ENCODE peak calls at places on chromosomes 3 and 15, in five cellular contexts. W is HS-27A, O is iris pigment epithelial cell, C is SK-N-DZ, L is esophagus squamous epithelium. Q is an unnamed sample.

GRCh38 chr15:80072285-80072684 is 12.8 kb downstream of the ZFAND6 start:
- DNase-seq in W (peak; percentile 82), O (peak; percentile 92), C (peak; percentile 90), L (no peak), Q (peak; percentile 95)

GRCh38 chr15:31396881-31397560 is 70.4 kb downstream of the KLF13 start:
- DNase-seq in W (no peak), O (peak; percentile 58), C (peak; percentile 97), L (peak; percentile 49), Q (no peak)

GRCh38 chr3:127706785-127707351 is 34.1 kb downstream of the ABTB1 start:
- DNase-seq in W (no peak), O (no peak), C (no peak), L (no peak), Q (no peak)

GRCh38 chr15:63260786-63261185 is 16.6 kb upstream of the APH1B start:
- DNase-seq in W (no peak), O (peak; percentile 67), C (no peak), L (no peak), Q (no peak)

GRCh38 chr15:57460208-57460816 is 84.0 kb downstream of the CGNL1 start:
- DNase-seq in W (no peak), O (no peak), C (no peak), L (no peak), Q (no peak)

GRCh38 chr15:94596707-94597106 is 365.3 kb downstream of the MCTP2 start:
- DNase-seq in W (no peak), O (no peak), C (no peak), L (no peak), Q (no peak)

GRCh38 chr15:75089781-75090734 is 66.7 kb downstream of the PPCDC start:
- DNase-seq in W (no peak), O (peak; percentile 55), C (no peak), L (no peak), Q (peak; percentile 41)

GRCh38 chr3:194447657-194448056 is 39.1 kb downstream of the ATP13A3 start:
- DNase-seq in W (no peak), O (no peak), C (no peak), L (no peak), Q (no peak)

GRCh38 chr15:69994429-69995201 is 103.1 kb downstream of the TLE3 start:
- DNase-seq in W (no peak), O (no peak), C (no peak), L (no peak), Q (no peak)

GRCh38 chr3:173529062-173529711 is 131.6 kb downstream of the NLGN1 start:
- DNase-seq in W (no peak), O (peak; percentile 10), C (peak; percentile 55), L (no peak), Q (no peak)

GRCh38 chr15:42385206-42385979 is 26.1 kb downstream of the CAPN3 start:
- DNase-seq in W (no peak), O (peak; percentile 67), C (peak; percentile 34), L (no peak), Q (no peak)

GRCh38 chr15:100170280-100170654 is 171.5 kb downstream of the ADAMTS17 start:
- DNase-seq in W (no peak), O (no peak), C (no peak), L (no peak), Q (no peak)

GRCh38 chr15:66570327-66570726 is 4.5 kb upstream of the LCTL start:
- DNase-seq in W (no peak), O (no peak), C (no peak), L (no peak), Q (no peak)

GRCh38 chr3:48798998-48799397 is 48.7 kb downstream of the PRKAR2A start:
- DNase-seq in W (no peak), O (no peak), C (no peak), L (no peak), Q (no peak)

Q was measured in NCI-H226.